ENCODE peak calls at places on chromosomes 16 and 17, in five cellular contexts. D, H, M, X and N are unnamed samples.

GRCh38 chr17:34171245-34171818 is 83.8 kb upstream of the CCL2 start:
- DNase-seq in D (peak), H (peak), M (peak), X (peak), N (peak)

GRCh38 chr17:58229384-58229783 is 9.0 kb upstream of the LPO start:
- DNase-seq in D (no peak), H (no peak), M (no peak), X (no peak), N (no peak)

GRCh38 chr17:82296511-82297279 is 20.7 kb downstream of the CD7 start:
- DNase-seq in D (peak), H (peak), M (no peak), X (no peak), N (no peak)

GRCh38 chr17:65283704-65284103 is 146.5 kb downstream of the RGS9 start:
- DNase-seq in D (peak), H (peak), M (no peak), X (no peak), N (no peak)

GRCh38 chr17:47265983-47266541 is 12.4 kb downstream of the ITGB3 start:
- DNase-seq in D (peak), H (no peak), M (no peak), X (peak), N (no peak)

GRCh38 chr16:3674513-3675295 is 20.2 kb downstream of the DNASE1 start:
- DNase-seq in D (no peak), H (no peak), M (peak), X (no peak), N (no peak)

GRCh38 chr17:32104158-32104557 is 38.1 kb upstream of the RHOT1 start:
- DNase-seq in D (no peak), H (no peak), M (no peak), X (no peak), N (peak)

GRCh38 chr17:40724656-40725055 is 21.1 kb upstream of the KRT24 start:
- DNase-seq in D (peak), H (no peak), M (no peak), X (no peak), N (no peak)

GRCh38 chr17:52159159-52159809 is 770 bp upstream of the CA10 start:
- DNase-seq in D (no peak), H (no peak), M (peak), X (no peak), N (peak)

GRCh38 chr16:2753523-2754020 is 1.1 kb downstream of the SRRM2 start:
- DNase-seq in D (no peak), H (no peak), M (no peak), X (no peak), N (no peak)

GRCh38 chr17:64984776-64985521 is 65.7 kb upstream of the LRRC37A3 start:
- DNase-seq in D (peak), H (no peak), M (no peak), X (no peak), N (no peak)

GRCh38 chr16:67935096-67935401 is 1.6 kb downstream of the PSMB10 start:
- DNase-seq in D (peak), H (no peak), M (no peak), X (no peak), N (no peak)

GRCh38 chr17:6843241-6843890 is 11.8 kb upstream of the TEKT1 start:
- DNase-seq in D (peak), H (no peak), M (no peak), X (no peak), N (peak)

GRCh38 chr16:27890866-27891265 is 172.6 kb downstream of the GSG1L start:
- DNase-seq in D (no peak), H (no peak), M (no peak), X (no peak), N (no peak)

GRCh38 chr16:23392223-23392600 is 60.8 kb downstream of the COG7 start:
- DNase-seq in D (no peak), H (no peak), M (no peak), X (no peak), N (no peak)

GRCh38 chr16:1823821-1824220 is 2.8 kb downstream of the HAGH start:
- DNase-seq in D (peak), H (no peak), M (peak), X (no peak), N (peak)

GRCh38 chr16:12609937-12610699 is 193.6 kb downstream of the CPPED1 start:
- DNase-seq in D (no peak), H (no peak), M (no peak), X (no peak), N (no peak)

GRCh38 chr16:27400751-27401620 is 988 bp upstream of the IL21R start:
- DNase-seq in D (no peak), H (no peak), M (no peak), X (no peak), N (no peak)

DNA sequence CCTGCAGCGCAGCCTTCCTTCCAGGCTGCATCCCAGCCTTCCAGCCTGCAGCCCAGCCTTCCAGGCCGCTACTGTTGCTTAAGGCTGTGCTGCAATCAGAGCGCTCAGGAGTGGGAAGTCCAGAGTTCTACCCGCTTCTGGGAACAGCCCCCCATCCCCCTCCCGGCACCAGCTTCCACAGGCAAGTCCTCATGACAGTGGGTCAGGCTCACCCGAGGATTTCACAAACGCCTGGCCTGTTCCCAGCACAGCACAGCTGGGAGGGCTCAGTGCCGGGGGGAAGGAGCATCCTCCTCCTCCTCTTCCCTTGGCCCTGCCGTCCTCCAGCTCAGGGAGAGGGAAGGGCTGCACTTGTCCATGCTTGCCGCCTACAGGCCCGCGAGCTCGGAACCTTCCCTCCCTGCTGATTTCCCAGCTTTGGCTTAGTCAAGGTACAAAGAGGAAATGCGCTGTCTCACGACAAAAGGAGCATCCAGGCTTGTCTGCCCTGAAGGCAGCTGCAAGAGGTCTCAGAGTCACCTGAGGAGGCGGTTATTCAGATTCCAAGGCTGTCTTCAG is 8.3 kb downstream of the SOCS3 start:
- DNase-seq in D (no peak), H (peak), M (peak), X (no peak), N (no peak)
- TF ChIP-seq CTCF in D (no peak), H (no peak), M (no peak), X (no peak), N (no peak)

GRCh38 chr17:63495471-63495870 is 18.6 kb downstream of the ACE start:
- DNase-seq in D (no peak), H (no peak), M (no peak), X (no peak), N (no peak)

GRCh38 chr17:63498621-63499195 is 21.8 kb downstream of the ACE start:
- DNase-seq in D (peak), H (no peak), M (no peak), X (no peak), N (no peak)

GRCh38 chr17:63496663-63497400 is 20.0 kb downstream of the ACE start:
- DNase-seq in D (no peak), H (no peak), M (no peak), X (no peak), N (no peak)

GRCh38 chr17:63496177-63496576 is 19.3 kb downstream of the ACE start:
- DNase-seq in D (no peak), H (no peak), M (no peak), X (no peak), N (no peak)

GRCh38 chr17:63497708-63498483 is 21.0 kb downstream of the ACE start:
- DNase-seq in D (peak), H (no peak), M (peak), X (no peak), N (no peak)
- TF ChIP-seq CTCF in D (peak), H (no peak), M (peak), X (no peak), N (no peak)

GRCh38 chr16:88936008-88936912 is 40.7 kb downstream of the CBFA2T3 start:
- DNase-seq in D (peak), H (peak), M (no peak), X (peak), N (peak)
- TF ChIP-seq CTCF in D (peak), H (no peak), M (no peak), X (peak), N (peak)

GRCh38 chr16:30762991-30763725 is 1.0 kb downstream of the RNF40 start:
- DNase-seq in D (no peak), H (no peak), M (no peak), X (no peak), N (no peak)

GRCh38 chr16:30766206-30766921 is 4.2 kb downstream of the RNF40 start:
- DNase-seq in D (no peak), H (no peak), M (no peak), X (no peak), N (no peak)

GRCh38 chr16:30764086-30764485 is 2.0 kb downstream of the RNF40 start:
- DNase-seq in D (no peak), H (no peak), M (no peak), X (no peak), N (no peak)

GRCh38 chr16:30766922-30767284 is 4.8 kb downstream of the RNF40 start:
- DNase-seq in D (no peak), H (no peak), M (no peak), X (no peak), N (no peak)

DNA sequence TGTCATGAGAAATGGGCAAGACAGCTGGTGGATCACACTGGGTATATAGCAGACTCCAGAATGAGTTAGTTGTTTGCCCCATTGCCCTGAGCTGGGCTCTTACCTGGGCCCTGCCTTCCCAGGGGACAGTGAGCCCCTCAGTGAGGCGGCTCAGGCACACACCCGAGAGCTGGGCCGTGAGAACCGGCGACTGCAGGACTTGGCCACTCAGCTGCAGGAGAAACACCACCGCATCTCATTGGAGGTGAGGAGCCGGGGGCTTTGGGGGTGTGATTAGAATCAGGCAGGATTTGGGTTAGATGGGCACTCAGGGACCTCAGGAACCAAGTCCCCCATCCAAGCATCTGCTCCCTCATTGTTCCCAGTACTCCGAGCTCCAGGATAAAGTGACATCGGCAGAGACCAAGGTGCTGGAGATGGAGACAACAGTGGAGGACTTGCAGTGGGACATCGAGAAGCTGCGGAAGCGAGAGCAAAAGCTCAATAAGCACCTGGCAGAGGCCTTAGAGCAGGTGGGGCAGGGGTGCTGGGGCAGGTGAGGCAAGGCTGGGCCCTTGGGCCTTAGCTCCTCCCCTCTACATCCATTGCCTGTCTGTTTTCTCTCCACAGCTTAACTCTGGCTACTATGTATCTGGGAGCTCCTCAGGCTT is 2.8 kb downstream of the RNF40 start:
- DNase-seq in D (no peak), H (no peak), M (no peak), X (no peak), N (no peak)
- TF ChIP-seq CTCF in D (no peak), H (no peak), M (no peak), X (no peak), N (no peak)

GRCh38 chr17:75755990-75756389 is 9.0 kb downstream of the GALK1 start:
- DNase-seq in D (no peak), H (no peak), M (no peak), X (no peak), N (no peak)

GRCh38 chr17:75757086-75757681 is 7.8 kb downstream of the GALK1 start:
- DNase-seq in D (no peak), H (peak), M (no peak), X (no peak), N (no peak)

GRCh38 chr17:75759457-75759856 is 5.5 kb downstream of the GALK1 start:
- DNase-seq in D (no peak), H (no peak), M (no peak), X (no peak), N (no peak)

GRCh38 chr17:75756451-75757085 is 8.4 kb downstream of the GALK1 start:
- DNase-seq in D (no peak), H (no peak), M (no peak), X (no peak), N (no peak)

GRCh38 chr17:75758131-75758905 is 6.7 kb downstream of the GALK1 start:
- DNase-seq in D (peak), H (no peak), M (no peak), X (no peak), N (no peak)
- TF ChIP-seq CTCF in D (peak), H (no peak), M (no peak), X (no peak), N (no peak)

GRCh38 chr17:71084219-71084618 is 914.9 kb downstream of the KCNJ2 start:
- DNase-seq in D (peak), H (peak), M (peak), X (no peak), N (no peak)
- TF ChIP-seq CTCF in D (peak), H (no peak), M (peak), X (no peak), N (no peak)

DNA sequence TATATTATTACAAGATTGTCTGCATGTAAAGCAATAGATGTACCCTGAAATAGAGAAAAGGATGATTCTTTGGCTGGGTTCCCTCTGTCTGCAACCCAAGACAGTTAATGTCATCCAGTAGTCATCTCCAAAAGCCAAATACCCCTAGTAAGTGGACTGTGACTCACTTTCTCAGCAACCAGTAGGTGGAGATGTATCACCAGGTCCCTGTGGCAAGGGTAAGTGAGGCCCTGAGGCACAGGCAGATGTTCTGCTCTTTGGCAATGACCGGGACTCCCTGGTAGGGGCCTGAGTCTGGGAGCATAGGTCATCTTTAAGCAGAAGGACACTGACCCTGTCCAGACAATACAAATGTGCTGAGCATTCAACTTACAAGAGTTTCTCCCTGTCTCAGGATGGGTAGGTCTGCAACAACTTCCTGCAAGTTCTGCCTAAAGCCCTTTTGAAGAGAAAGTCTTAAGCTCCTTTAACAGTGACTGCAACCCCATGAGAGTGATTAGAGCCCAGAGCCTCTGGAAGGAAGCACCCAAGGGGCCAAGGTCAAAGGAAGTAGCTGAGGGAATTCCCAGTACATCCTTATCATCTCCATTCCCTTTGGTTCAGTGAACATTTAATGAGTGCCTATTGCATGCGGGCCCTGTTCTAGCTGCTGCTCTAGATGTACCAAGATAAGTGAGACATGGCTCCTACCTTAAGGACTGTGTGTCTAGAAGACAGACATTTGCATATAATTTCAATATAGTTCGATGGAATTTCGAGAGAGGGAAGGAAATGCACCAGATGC is 31.9 kb downstream of the PMP22 start:
- DNase-seq in D (peak), H (no peak), M (no peak), X (no peak), N (no peak)
- TF ChIP-seq CTCF in D (peak), H (no peak), M (no peak), X (no peak), N (no peak)

GRCh38 chr16:89210904-89211515 is 6.5 kb upstream of the ZNF778 start:
- DNase-seq in D (no peak), H (no peak), M (peak), X (no peak), N (no peak)

GRCh38 chr16:89207993-89208392 is 7.7 kb upstream of the SLC22A31 start:
- DNase-seq in D (no peak), H (no peak), M (no peak), X (no peak), N (no peak)

GRCh38 chr16:89210165-89210903 is 7.2 kb upstream of the ZNF778 start:
- DNase-seq in D (no peak), H (no peak), M (no peak), X (no peak), N (no peak)

GRCh38 chr16:89209522-89210044 is 7.9 kb upstream of the ZNF778 start:
- DNase-seq in D (no peak), H (no peak), M (peak), X (no peak), N (no peak)
- TF ChIP-seq CTCF in D (no peak), H (no peak), M (no peak), X (no peak), N (no peak)

GRCh38 chr16:65994305-65994704 is 372.2 kb upstream of the CDH5 start:
- DNase-seq in D (no peak), H (no peak), M (no peak), X (no peak), N (no peak)

GRCh38 chr16:65989861-65990260 is 376.6 kb upstream of the CDH5 start:
- DNase-seq in D (no peak), H (no peak), M (no peak), X (no peak), N (no peak)

GRCh38 chr16:65988019-65988418 is 378.5 kb upstream of the CDH5 start:
- DNase-seq in D (no peak), H (no peak), M (no peak), X (no peak), N (no peak)

GRCh38 chr16:65991149-65991701 is 375.3 kb upstream of the CDH5 start:
- DNase-seq in D (no peak), H (no peak), M (no peak), X (no peak), N (no peak)
- TF ChIP-seq CTCF in D (no peak), H (no peak), M (no peak), X (no peak), N (no peak)

GRCh38 chr17:8630802-8631553 is 453 bp upstream of the MYH10 start:
- DNase-seq in D (peak), H (peak), M (peak), X (peak), N (peak)
- TF ChIP-seq CTCF in D (peak), H (no peak), M (peak), X (peak), N (no peak)